ENCODE peak calls at places on chromosome 14, in four cellular contexts. K is K562, O is GM12878, G is GM12891. I is an unnamed sample.

GRCh38 chr14:76926521-76927251 is 100.5 kb downstream of the LRRC74A start:
- DNase-seq in G (peak), K (no peak), O (no peak), I (peak)

GRCh38 chr14:99309220-99309766 is 37.3 kb upstream of the BCL11B start:
- DNase-seq in K (no peak), G (no peak), O (no peak), I (no peak)

GRCh38 chr14:79011091-79011919 is 841.1 kb downstream of the NRXN3 start:
- DNase-seq in K (peak), G (no peak), O (no peak), I (no peak)

GRCh38 chr14:25102788-25103187 is 52.8 kb upstream of the STXBP6 start:
- DNase-seq in G (no peak), O (no peak), K (no peak), I (no peak)

GRCh38 chr14:34692348-34692747 is 22.0 kb downstream of the CFL2 start:
- DNase-seq in G (no peak), O (no peak), K (no peak), I (no peak)

GRCh38 chr14:74324945-74325361 is 22.2 kb upstream of the ABCD4 start:
- DNase-seq in K (peak), G (no peak), O (no peak), I (no peak)

GRCh38 chr14:92207012-92207927 is 85.5 kb downstream of the CPSF2 start:
- DNase-seq in K (peak), O (no peak), G (no peak), I (no peak)

GRCh38 chr14:63443361-63443760 is 99.8 kb downstream of the PPP2R5E start:
- DNase-seq in O (no peak), K (no peak), G (no peak), I (no peak)

GRCh38 chr14:100652739-100653138 is 65.5 kb upstream of the BEGAIN start:
- DNase-seq in O (no peak), K (no peak), G (no peak), I (no peak)

GRCh38 chr14:22099942-22100763 is 426.5 kb upstream of the OR4E1 start:
- DNase-seq in G (no peak), O (no peak), K (peak), I (no peak)
- TF ChIP-seq SPI1 in G (no peak), O (no peak), K (no peak), I (no peak)

GRCh38 chr14:54815016-54815415 is 87.6 kb downstream of the GCH1 start:
- DNase-seq in O (no peak), G (no peak), K (no peak), I (no peak)
- TF ChIP-seq SPI1 in O (no peak), G (no peak), K (no peak), I (no peak)

DNA sequence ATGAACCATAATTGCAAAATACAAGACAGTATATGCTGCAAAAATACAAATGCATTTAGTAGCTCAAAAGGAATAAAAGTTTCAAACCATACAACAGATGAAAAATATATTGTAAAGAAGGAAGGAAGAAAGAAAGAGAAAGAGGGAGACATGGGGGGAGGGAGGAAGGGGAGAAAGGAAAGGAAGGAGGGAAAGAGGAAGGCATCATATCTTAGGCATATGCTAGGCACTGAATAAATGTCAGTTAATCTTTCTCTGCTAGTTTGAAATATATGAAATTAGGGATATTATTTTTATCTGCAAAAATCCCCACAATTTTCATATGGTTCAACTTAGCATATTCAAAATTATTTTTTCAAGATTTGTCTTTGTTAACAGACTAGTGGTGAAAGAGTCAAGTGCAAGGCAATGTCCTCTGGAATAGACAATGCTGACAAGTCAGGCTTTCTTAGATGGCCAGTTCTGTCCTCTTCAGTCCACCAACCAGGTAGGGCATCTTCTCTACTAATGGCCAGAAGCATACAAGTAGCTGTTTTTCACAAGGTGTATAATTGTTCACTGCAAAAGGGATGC is 506.4 kb downstream of the PRKD1 start:
- DNase-seq in G (no peak), O (no peak), K (no peak), I (no peak)
- TF ChIP-seq SPI1 in G (no peak), O (no peak), K (no peak), I (no peak)

GRCh38 chr14:67411820-67412421 is at the start of gene PLEK2:
- DNase-seq in G (no peak), O (no peak), K (no peak), I (no peak)
- TF ChIP-seq SPI1 in G (no peak), O (no peak), K (no peak), I (no peak)

I was measured in HL-60.